ENCODE peak calls at places on chromosomes 4 and X, in ten cellular contexts. One of them, this sample, is unnamed.

GRCh38 chr4:3176625-3177229 is 72.2 kb upstream of the MSANTD1 start:
- DNase-seq in NCI-H774: no peak
- DNase-seq in neural crest cell: no peak
- DNase-seq in natural killer cell treated with Interleukin-12 subunit alpha and Interleukin-12 subunit beta and Interleukin-15 and Interleukin-18, amount 100 ng/mL, for 72 hours: no peak
- DNase-seq in right lobe of liver: no peak
- DNase-seq in NCI-H1694 treated with DMSO at 0.1 percent for 48 hours: peak
- DNase-seq in IMR-90: no peak
- DNase-seq in GM12865: no peak
- DNase-seq in stimulated activated effector memory CD8-positive, alpha-beta T cell treated with anti-CD3 and anti-CD28 coated beads, Interleukin-12 subunit alpha, Interleukin-12 subunit beta, amount 100 ng/mL, for 72 hours: no peak
- DNase-seq in cardiac septum: no peak
- DNase-seq in this sample: no peak

GRCh38 chr4:3873446-3874415 is 107.5 kb downstream of the ADRA2C start:
- DNase-seq in NCI-H774: no peak
- DNase-seq in neural crest cell: no peak
- DNase-seq in natural killer cell treated with Interleukin-12 subunit alpha and Interleukin-12 subunit beta and Interleukin-15 and Interleukin-18, amount 100 ng/mL, for 72 hours: peak
- DNase-seq in right lobe of liver: peak
- DNase-seq in NCI-H1694 treated with DMSO at 0.1 percent for 48 hours: no peak
- DNase-seq in IMR-90: no peak
- DNase-seq in GM12865: no peak
- DNase-seq in stimulated activated effector memory CD8-positive, alpha-beta T cell treated with anti-CD3 and anti-CD28 coated beads, Interleukin-12 subunit alpha, Interleukin-12 subunit beta, amount 100 ng/mL, for 72 hours: no peak
- DNase-seq in cardiac septum: peak
- DNase-seq in this sample: no peak

GRCh38 chr4:53929311-53929710 is 135.1 kb downstream of the CHIC2 start:
- DNase-seq in NCI-H774: no peak
- DNase-seq in neural crest cell: no peak
- DNase-seq in natural killer cell treated with Interleukin-12 subunit alpha and Interleukin-12 subunit beta and Interleukin-15 and Interleukin-18, amount 100 ng/mL, for 72 hours: no peak
- DNase-seq in right lobe of liver: no peak
- DNase-seq in NCI-H1694 treated with DMSO at 0.1 percent for 48 hours: no peak
- DNase-seq in IMR-90: peak
- DNase-seq in GM12865: no peak
- DNase-seq in stimulated activated effector memory CD8-positive, alpha-beta T cell treated with anti-CD3 and anti-CD28 coated beads, Interleukin-12 subunit alpha, Interleukin-12 subunit beta, amount 100 ng/mL, for 72 hours: no peak
- DNase-seq in cardiac septum: no peak
- DNase-seq in this sample: no peak

GRCh38 chr4:159018062-159018629 is 84.7 kb upstream of the RAPGEF2 start:
- DNase-seq in NCI-H774: no peak
- DNase-seq in neural crest cell: no peak
- DNase-seq in natural killer cell treated with Interleukin-12 subunit alpha and Interleukin-12 subunit beta and Interleukin-15 and Interleukin-18, amount 100 ng/mL, for 72 hours: no peak
- DNase-seq in right lobe of liver: no peak
- DNase-seq in NCI-H1694 treated with DMSO at 0.1 percent for 48 hours: no peak
- DNase-seq in IMR-90: no peak
- DNase-seq in GM12865: peak
- DNase-seq in stimulated activated effector memory CD8-positive, alpha-beta T cell treated with anti-CD3 and anti-CD28 coated beads, Interleukin-12 subunit alpha, Interleukin-12 subunit beta, amount 100 ng/mL, for 72 hours: no peak
- DNase-seq in cardiac septum: no peak
- DNase-seq in this sample: no peak

GRCh38 chrX:28586891-28587635 is at the start of gene IL1RAPL1:
- DNase-seq in NCI-H774: no peak
- DNase-seq in neural crest cell: peak
- DNase-seq in natural killer cell treated with Interleukin-12 subunit alpha and Interleukin-12 subunit beta and Interleukin-15 and Interleukin-18, amount 100 ng/mL, for 72 hours: no peak
- DNase-seq in right lobe of liver: no peak
- DNase-seq in NCI-H1694 treated with DMSO at 0.1 percent for 48 hours: no peak
- DNase-seq in IMR-90: peak
- DNase-seq in GM12865: peak
- DNase-seq in stimulated activated effector memory CD8-positive, alpha-beta T cell treated with anti-CD3 and anti-CD28 coated beads, Interleukin-12 subunit alpha, Interleukin-12 subunit beta, amount 100 ng/mL, for 72 hours: no peak
- DNase-seq in cardiac septum: no peak
- DNase-seq in this sample: no peak

GRCh38 chrX:5730561-5730960 is 498.1 kb downstream of the NLGN4X start:
- DNase-seq in NCI-H774: no peak
- DNase-seq in neural crest cell: no peak
- DNase-seq in natural killer cell treated with Interleukin-12 subunit alpha and Interleukin-12 subunit beta and Interleukin-15 and Interleukin-18, amount 100 ng/mL, for 72 hours: no peak
- DNase-seq in right lobe of liver: no peak
- DNase-seq in NCI-H1694 treated with DMSO at 0.1 percent for 48 hours: no peak
- DNase-seq in IMR-90: no peak
- DNase-seq in GM12865: no peak
- DNase-seq in stimulated activated effector memory CD8-positive, alpha-beta T cell treated with anti-CD3 and anti-CD28 coated beads, Interleukin-12 subunit alpha, Interleukin-12 subunit beta, amount 100 ng/mL, for 72 hours: no peak
- DNase-seq in cardiac septum: no peak
- DNase-seq in this sample: no peak

GRCh38 chr4:1862961-1863296 is 7.0 kb upstream of the LETM1 start:
- DNase-seq in NCI-H774: no peak
- DNase-seq in neural crest cell: no peak
- DNase-seq in natural killer cell treated with Interleukin-12 subunit alpha and Interleukin-12 subunit beta and Interleukin-15 and Interleukin-18, amount 100 ng/mL, for 72 hours: no peak
- DNase-seq in right lobe of liver: no peak
- DNase-seq in NCI-H1694 treated with DMSO at 0.1 percent for 48 hours: no peak
- DNase-seq in IMR-90: no peak
- DNase-seq in GM12865: no peak
- DNase-seq in stimulated activated effector memory CD8-positive, alpha-beta T cell treated with anti-CD3 and anti-CD28 coated beads, Interleukin-12 subunit alpha, Interleukin-12 subunit beta, amount 100 ng/mL, for 72 hours: no peak
- DNase-seq in cardiac septum: no peak
- DNase-seq in this sample: no peak

GRCh38 chr4:38667005-38667771 is 3.2 kb downstream of the KLF3 start:
- DNase-seq in NCI-H774: peak
- DNase-seq in neural crest cell: peak
- DNase-seq in natural killer cell treated with Interleukin-12 subunit alpha and Interleukin-12 subunit beta and Interleukin-15 and Interleukin-18, amount 100 ng/mL, for 72 hours: peak
- DNase-seq in right lobe of liver: peak
- DNase-seq in NCI-H1694 treated with DMSO at 0.1 percent for 48 hours: peak
- DNase-seq in IMR-90: peak
- DNase-seq in GM12865: peak
- DNase-seq in stimulated activated effector memory CD8-positive, alpha-beta T cell treated with anti-CD3 and anti-CD28 coated beads, Interleukin-12 subunit alpha, Interleukin-12 subunit beta, amount 100 ng/mL, for 72 hours: no peak
- DNase-seq in cardiac septum: no peak
- DNase-seq in this sample: peak

GRCh38 chr4:54320826-54321320 is 91.8 kb downstream of the PDGFRA start:
- DNase-seq in NCI-H774: no peak
- DNase-seq in neural crest cell: no peak
- DNase-seq in natural killer cell treated with Interleukin-12 subunit alpha and Interleukin-12 subunit beta and Interleukin-15 and Interleukin-18, amount 100 ng/mL, for 72 hours: no peak
- DNase-seq in right lobe of liver: no peak
- DNase-seq in NCI-H1694 treated with DMSO at 0.1 percent for 48 hours: no peak
- DNase-seq in IMR-90: no peak
- DNase-seq in GM12865: no peak
- DNase-seq in stimulated activated effector memory CD8-positive, alpha-beta T cell treated with anti-CD3 and anti-CD28 coated beads, Interleukin-12 subunit alpha, Interleukin-12 subunit beta, amount 100 ng/mL, for 72 hours: no peak
- DNase-seq in cardiac septum: no peak
- DNase-seq in this sample: no peak

GRCh38 chrX:49192722-49193328 is 6.7 kb upstream of the PRICKLE3 start:
- DNase-seq in NCI-H774: no peak
- DNase-seq in neural crest cell: peak
- DNase-seq in natural killer cell treated with Interleukin-12 subunit alpha and Interleukin-12 subunit beta and Interleukin-15 and Interleukin-18, amount 100 ng/mL, for 72 hours: no peak
- DNase-seq in right lobe of liver: no peak
- DNase-seq in NCI-H1694 treated with DMSO at 0.1 percent for 48 hours: peak
- DNase-seq in IMR-90: peak
- DNase-seq in GM12865: peak
- DNase-seq in stimulated activated effector memory CD8-positive, alpha-beta T cell treated with anti-CD3 and anti-CD28 coated beads, Interleukin-12 subunit alpha, Interleukin-12 subunit beta, amount 100 ng/mL, for 72 hours: no peak
- DNase-seq in cardiac septum: no peak
- DNase-seq in this sample: no peak

GRCh38 chr4:7159923-7160322 is 32.4 kb upstream of the SORCS2 start:
- DNase-seq in NCI-H774: no peak
- DNase-seq in neural crest cell: no peak
- DNase-seq in natural killer cell treated with Interleukin-12 subunit alpha and Interleukin-12 subunit beta and Interleukin-15 and Interleukin-18, amount 100 ng/mL, for 72 hours: no peak
- DNase-seq in right lobe of liver: peak
- DNase-seq in NCI-H1694 treated with DMSO at 0.1 percent for 48 hours: no peak
- DNase-seq in IMR-90: no peak
- DNase-seq in GM12865: no peak
- DNase-seq in stimulated activated effector memory CD8-positive, alpha-beta T cell treated with anti-CD3 and anti-CD28 coated beads, Interleukin-12 subunit alpha, Interleukin-12 subunit beta, amount 100 ng/mL, for 72 hours: no peak
- DNase-seq in cardiac septum: peak
- DNase-seq in this sample: no peak

This sample was measured in GOT3.